ENCODE peak calls at places on chromosomes 6 and 20, in eight cellular contexts. V is neuronal stem cell, N is GM12865, R is ovary, Y is endodermal cell, S is mammary epithelial cell, J is fibroblast of pulmonary artery, M is cardiac muscle cell. H is an unnamed sample.

GRCh38 chr6:5398530-5398929 is 137.2 kb downstream of the FARS2 start:
- DNase-seq in V (no peak), N (peak), R (no peak), Y (no peak), S (peak), J (peak), M (peak), H (peak)

GRCh38 chr6:90088009-90088408 is 193.7 kb downstream of the GJA10 start:
- DNase-seq in V (no peak), N (no peak), R (no peak), Y (no peak), S (peak), J (peak), M (no peak), H (no peak)

GRCh38 chr6:3135668-3136297 is 17.3 kb downstream of the BPHL start:
- DNase-seq in V (no peak), N (no peak), R (no peak), Y (no peak), S (no peak), J (no peak), M (no peak), H (no peak)

GRCh38 chr20:24615353-24615752 is 145.9 kb downstream of the SYNDIG1 start:
- DNase-seq in V (no peak), N (no peak), R (no peak), Y (peak), S (no peak), J (no peak), M (no peak), H (no peak)

GRCh38 chr20:6632187-6632586 is 135.3 kb upstream of the BMP2 start:
- DNase-seq in V (no peak), N (peak), R (no peak), Y (no peak), S (peak), J (peak), M (peak), H (no peak)

GRCh38 chr6:39251406-39251805 is 22.1 kb upstream of the KCNK5 start:
- DNase-seq in V (no peak), N (no peak), R (no peak), Y (no peak), S (no peak), J (no peak), M (no peak), H (no peak)

GRCh38 chr6:27977387-27977786 is 20.3 kb downstream of the OR2B6 start:
- DNase-seq in V (no peak), N (no peak), R (no peak), Y (no peak), S (no peak), J (no peak), M (no peak), H (no peak)

GRCh38 chr6:87115402-87116135 is 20.7 kb upstream of the CGA start:
- DNase-seq in V (no peak), N (peak), R (no peak), Y (no peak), S (no peak), J (no peak), M (no peak), H (no peak)

GRCh38 chr6:161809991-161810390 is 536.1 kb upstream of the AGPAT4 start:
- DNase-seq in V (no peak), N (no peak), R (no peak), Y (no peak), S (no peak), J (no peak), M (no peak), H (no peak)

GRCh38 chr20:4099905-4100675 is 84.7 kb upstream of the RNF24 start:
- DNase-seq in V (no peak), N (no peak), R (no peak), Y (no peak), S (peak), J (no peak), M (no peak), H (no peak)

GRCh38 chr20:12358006-12358654 is 440.4 kb downstream of the BTBD3 start:
- DNase-seq in V (no peak), N (no peak), R (no peak), Y (peak), S (peak), J (peak), M (peak), H (peak)

GRCh38 chr6:151690303-151690702 is 117.2 kb upstream of the ESR1 start:
- DNase-seq in V (no peak), N (peak), R (no peak), Y (no peak), S (no peak), J (peak), M (no peak), H (no peak)

GRCh38 chr6:31285982-31286381 is 14.1 kb upstream of the HLA-C start:
- DNase-seq in V (no peak), N (no peak), R (no peak), Y (no peak), S (no peak), J (no peak), M (no peak), H (no peak)

GRCh38 chr20:38180781-38181180 is 15.7 kb upstream of the TGM2 start:
- DNase-seq in V (no peak), N (no peak), R (no peak), Y (no peak), S (no peak), J (no peak), M (no peak), H (no peak)

GRCh38 chr6:80174931-80175572 is 68.6 kb downstream of the BCKDHB start:
- DNase-seq in V (no peak), N (no peak), R (no peak), Y (no peak), S (no peak), J (peak), M (no peak), H (no peak)

GRCh38 chr6:54916858-54917257 is 70.3 kb downstream of the FAM83B start:
- DNase-seq in V (no peak), N (no peak), R (no peak), Y (no peak), S (peak), J (no peak), M (no peak), H (no peak)

GRCh38 chr6:28953039-28953872 is 29.5 kb upstream of the TRIM27 start:
- DNase-seq in V (peak), N (peak), R (peak), Y (peak), S (peak), J (peak), M (peak), H (peak)

GRCh38 chr6:48111143-48111506 is at the start of gene PTCHD4:
- DNase-seq in V (no peak), N (peak), R (no peak), Y (peak), S (peak), J (peak), M (no peak), H (no peak)

GRCh38 chr6:41470341-41471063 is 75.7 kb upstream of the FOXP4 start:
- DNase-seq in V (no peak), N (no peak), R (peak), Y (peak), S (no peak), J (peak), M (no peak), H (no peak)

GRCh38 chr6:114319749-114320148 is 23.1 kb downstream of the HS3ST5 start:
- DNase-seq in V (no peak), N (no peak), R (no peak), Y (no peak), S (no peak), J (no peak), M (no peak), H (no peak)
- H3K4me3 ChIP-seq in V (no peak), N (no peak), R (no peak), Y (no peak), S (no peak), J (no peak), M (no peak), H (no peak)

GRCh38 chr6:163417595-163417994 is 3.1 kb downstream of the QKI start:
- DNase-seq in V (no peak), N (no peak), R (no peak), Y (no peak), S (no peak), J (no peak), M (no peak), H (no peak)

GRCh38 chr6:163420315-163420667 is 5.8 kb downstream of the QKI start:
- DNase-seq in V (no peak), N (no peak), R (no peak), Y (no peak), S (no peak), J (no peak), M (peak), H (no peak)

GRCh38 chr6:163422574-163422973 is 8.1 kb downstream of the QKI start:
- DNase-seq in V (no peak), N (no peak), R (no peak), Y (no peak), S (no peak), J (no peak), M (no peak), H (no peak)

GRCh38 chr6:163418273-163419029 is 3.9 kb downstream of the QKI start:
- DNase-seq in V (no peak), N (no peak), R (no peak), Y (no peak), S (no peak), J (no peak), M (no peak), H (no peak)

DNA sequence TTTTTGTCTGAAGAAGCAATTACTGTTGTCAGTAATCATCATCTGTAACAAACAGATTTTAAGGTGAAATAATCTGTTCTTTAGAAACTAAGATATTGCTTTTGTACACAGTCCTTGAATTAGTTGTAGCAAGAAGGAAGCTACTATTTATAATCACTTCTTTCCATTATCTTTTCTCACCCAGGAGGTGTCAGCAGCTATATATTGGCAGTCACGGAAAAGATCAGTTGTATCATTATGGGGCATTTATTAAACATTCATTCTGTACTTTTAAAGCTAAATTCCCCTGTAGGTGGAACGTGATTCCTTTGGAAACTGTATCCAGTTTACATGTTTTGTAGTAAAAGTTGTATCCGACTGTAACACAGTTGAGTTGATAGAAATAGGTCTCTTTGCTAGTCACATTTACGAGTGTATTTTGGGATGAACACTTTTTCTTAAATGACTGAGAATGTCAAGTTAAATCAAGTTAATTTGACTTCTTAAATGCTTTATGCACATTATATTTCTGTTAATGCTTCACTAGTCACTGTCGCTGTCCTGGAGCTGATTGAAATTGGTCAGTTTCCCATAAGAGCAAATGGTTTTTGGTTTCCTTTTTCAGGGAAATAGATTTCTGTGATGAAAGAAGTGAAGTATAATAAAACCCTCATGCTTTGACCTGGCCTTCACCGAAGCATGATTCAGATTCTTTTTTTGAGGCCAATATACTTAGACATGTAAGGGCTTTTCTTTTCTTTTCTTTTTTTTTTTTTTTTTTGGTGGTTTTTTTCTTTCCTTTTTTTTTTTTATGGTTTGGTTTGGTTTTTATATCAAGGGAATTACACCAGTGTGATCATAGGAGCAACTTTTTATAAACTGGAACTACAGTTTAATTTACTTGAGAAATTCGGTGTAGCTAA is 5.1 kb downstream of the QKI start:
- DNase-seq in V (no peak), N (peak), R (no peak), Y (no peak), S (no peak), J (peak), M (no peak), H (no peak)
- H3K4me3 ChIP-seq in V (no peak), N (peak), R (no peak), Y (peak), S (peak), J (peak), M (peak), H (no peak)

GRCh38 chr6:8435093-8435844 is at the start of gene SLC35B3:
- DNase-seq in V (peak), N (peak), R (peak), Y (peak), S (peak), J (peak), M (peak), H (peak)

GRCh38 chr6:8429821-8430220 is 5.5 kb downstream of the SLC35B3 start:
- DNase-seq in V (no peak), N (no peak), R (no peak), Y (no peak), S (no peak), J (no peak), M (no peak), H (no peak)

GRCh38 chr6:8434727-8435092 is 635 bp downstream of the SLC35B3 start:
- DNase-seq in V (no peak), N (no peak), R (no peak), Y (no peak), S (no peak), J (no peak), M (no peak), H (no peak)

GRCh38 chr6:8435845-8436168 is 462 bp upstream of the SLC35B3 start:
- DNase-seq in V (peak), N (no peak), R (no peak), Y (no peak), S (peak), J (no peak), M (no peak), H (no peak)

DNA sequence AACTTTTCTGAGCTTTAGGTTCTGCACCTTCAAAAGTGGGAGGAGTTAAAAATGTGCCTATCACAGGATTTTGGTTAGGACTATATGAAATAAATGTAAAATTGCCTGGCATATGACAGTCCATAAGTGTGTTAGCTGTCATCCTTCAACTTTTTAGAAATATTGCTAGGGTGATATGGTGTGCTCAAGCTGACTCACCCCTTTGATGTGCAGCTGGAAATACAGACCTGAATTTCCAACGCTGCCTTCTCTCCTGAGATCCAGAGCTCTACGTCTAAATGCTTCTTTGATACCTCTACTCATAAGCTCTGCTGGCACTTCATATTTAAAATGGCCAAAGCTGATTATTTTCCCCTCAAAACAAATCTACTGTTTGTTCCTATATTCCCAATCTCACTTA is 2.7 kb downstream of the SLC35B3 start:
- DNase-seq in V (no peak), N (no peak), R (no peak), Y (no peak), S (no peak), J (no peak), M (no peak), H (no peak)
- H3K4me3 ChIP-seq in V (no peak), N (no peak), R (no peak), Y (no peak), S (no peak), J (peak), M (no peak), H (no peak)

GRCh38 chr20:62820208-62820961 is 3.5 kb downstream of the COL9A3 start:
- DNase-seq in V (no peak), N (no peak), R (no peak), Y (no peak), S (no peak), J (no peak), M (no peak), H (no peak)

GRCh38 chr20:62816879-62817873 is at the start of gene COL9A3:
- DNase-seq in V (no peak), N (no peak), R (no peak), Y (peak), S (no peak), J (no peak), M (peak), H (no peak)

GRCh38 chr20:62819494-62820174 is 2.8 kb downstream of the COL9A3 start:
- DNase-seq in V (no peak), N (no peak), R (no peak), Y (no peak), S (no peak), J (peak), M (no peak), H (no peak)

GRCh38 chr20:62817975-62818591 is 1.2 kb downstream of the COL9A3 start:
- DNase-seq in V (no peak), N (no peak), R (no peak), Y (no peak), S (no peak), J (no peak), M (no peak), H (no peak)

DNA sequence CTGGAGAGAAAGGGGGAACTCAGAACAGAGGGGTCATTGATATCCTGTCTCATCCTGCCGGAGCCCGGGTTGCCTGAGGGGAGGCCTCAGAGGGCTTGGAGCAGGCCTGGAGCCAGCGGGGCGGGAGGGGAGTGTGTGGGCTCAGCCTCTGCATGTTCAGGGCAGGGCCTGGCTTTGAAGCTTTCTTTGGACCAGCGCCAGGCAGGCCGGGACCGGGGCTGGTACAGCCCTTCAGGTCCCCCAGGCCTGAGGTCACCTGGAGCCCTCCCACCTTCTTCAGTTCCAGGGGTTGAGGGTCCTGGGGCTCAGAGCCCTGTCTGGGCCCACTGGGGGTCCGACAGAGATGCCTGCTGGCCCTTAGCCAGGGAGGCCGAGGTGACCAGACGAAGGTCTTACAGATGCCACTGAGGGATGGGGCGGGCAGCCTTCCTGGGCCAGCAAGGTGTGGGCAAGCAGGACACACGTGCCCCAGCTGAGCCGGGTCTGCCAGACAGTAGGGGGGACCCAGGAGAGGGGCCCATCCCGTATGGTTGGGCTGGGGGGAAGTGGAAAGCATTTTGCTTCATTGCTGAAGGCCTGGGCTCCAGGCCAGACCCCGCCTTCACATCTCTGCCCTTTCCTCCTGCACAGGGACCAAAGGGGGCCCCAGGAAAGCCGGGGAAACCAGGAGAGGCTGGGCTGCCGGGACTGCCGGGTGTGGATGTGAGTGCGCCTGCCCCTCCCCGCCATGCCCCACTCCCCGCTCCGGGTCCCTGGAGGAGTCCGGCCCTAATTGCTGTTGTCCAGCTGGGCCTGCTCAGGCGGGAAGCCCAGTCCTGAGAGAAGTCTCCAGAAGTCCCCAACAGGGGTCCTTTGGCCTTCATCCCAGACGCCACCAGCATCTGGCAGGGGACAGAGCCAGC is 2.0 kb downstream of the COL9A3 start:
- DNase-seq in V (no peak), N (no peak), R (peak), Y (no peak), S (peak), J (peak), M (peak), H (no peak)
- H3K4me3 ChIP-seq in V (no peak), N (no peak), R (no peak), Y (no peak), S (no peak), J (no peak), M (no peak), H (no peak)

GRCh38 chr6:125926711-125927110 is 29.9 kb upstream of the HINT3 start:
- DNase-seq in V (no peak), N (no peak), R (no peak), Y (no peak), S (no peak), J (no peak), M (no peak), H (no peak)

GRCh38 chr6:125922322-125922860 is 34.2 kb upstream of the HINT3 start:
- DNase-seq in V (no peak), N (no peak), R (no peak), Y (no peak), S (no peak), J (no peak), M (no peak), H (no peak)

GRCh38 chr6:125924697-125925358 is 31.7 kb upstream of the HINT3 start:
- DNase-seq in V (no peak), N (no peak), R (no peak), Y (no peak), S (no peak), J (no peak), M (no peak), H (no peak)

GRCh38 chr6:125923371-125923877 is 33.1 kb upstream of the HINT3 start:
- DNase-seq in V (no peak), N (no peak), R (no peak), Y (no peak), S (no peak), J (peak), M (no peak), H (no peak)

GRCh38 chr6:125924169-125924568 is 32.4 kb upstream of the HINT3 start:
- DNase-seq in V (no peak), N (no peak), R (no peak), Y (no peak), S (peak), J (no peak), M (no peak), H (peak)
- H3K4me3 ChIP-seq in V (no peak), N (no peak), R (no peak), Y (no peak), S (no peak), J (no peak), M (no peak), H (no peak)

DNA sequence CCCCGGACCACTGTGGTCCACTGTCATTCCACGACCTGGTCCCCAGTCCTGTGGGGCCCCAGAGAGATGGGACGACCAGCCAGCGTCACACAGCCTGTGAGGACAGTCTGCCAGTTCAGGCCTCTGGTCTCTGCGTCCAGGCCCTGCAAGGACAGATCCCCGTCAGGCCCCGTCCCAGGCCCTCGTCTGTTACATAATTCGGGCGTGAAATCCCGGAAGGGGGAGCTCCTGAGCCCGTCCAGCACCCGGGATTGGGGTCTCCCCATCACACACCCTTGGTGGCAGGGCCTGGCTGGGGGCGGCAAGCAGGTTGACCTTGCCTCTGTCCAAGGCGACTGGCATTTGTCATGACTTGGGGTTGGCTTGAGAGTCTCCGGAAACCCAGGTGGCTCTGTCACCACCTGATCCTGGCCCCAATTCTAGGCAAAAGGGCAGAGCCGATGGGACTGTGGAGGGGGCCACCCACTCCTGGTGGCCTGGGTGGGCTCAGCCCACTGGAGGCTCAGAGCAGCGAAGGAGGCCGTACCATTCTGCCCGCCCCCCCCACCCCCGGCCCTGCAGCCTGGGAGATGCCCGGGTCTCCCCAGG is 73.8 kb upstream of the GATA5 start:
- DNase-seq in V (no peak), N (no peak), R (no peak), Y (no peak), S (no peak), J (no peak), M (no peak), H (no peak)
- H3K4me3 ChIP-seq in V (no peak), N (no peak), R (peak), Y (no peak), S (no peak), J (no peak), M (peak), H (no peak)

H was measured in Jurkat, Clone E6-1.